ENCODE peak calls at places on chromosomes 16 and 17, in nine cellular contexts. T is CD4-positive, alpha-beta memory T cell; M is activated CD4-positive, alpha-beta T cell treated with anti-CD3 and anti-CD28 coated beads for 24 hours; S is hepatic stellate cell; J is hypothalamus; X is HFF-Myc; F is stimulated activated CD8-positive, alpha-beta memory T cell treated with anti-CD3 and anti-CD28 coated beads, Interleukin-2, amount 100 ng/mL, for 1 hour; G is fibroblast of pulmonary artery; R is posterior cingulate gyrus. A is an unnamed sample.
A peak's percentile ranks its signal among the peaks of the same experiment; 100 is the strongest.

GRCh38 chr17:64783556-64784352 is 121.6 kb upstream of the SMURF2 start:
- DNase-seq in T (no peak), M (no peak), S (no peak), J (no peak), X (no peak), F (no peak), G (no peak), R (no peak), A (no peak)

GRCh38 chr17:74872313-74873035 is at the start of gene FDXR:
- DNase-seq in T (no peak), M (no peak), S (no peak), J (no peak), X (no peak), F (no peak), G (no peak), R (no peak), A (no peak)

GRCh38 chr17:231191-231965 is 49.9 kb upstream of the DOC2B start:
- DNase-seq in T (no peak), M (no peak), S (no peak), J (no peak), X (no peak), F (no peak), G (no peak), R (no peak), A (no peak)

GRCh38 chr16:75120253-75120652 is 3.7 kb upstream of the LDHD start:
- DNase-seq in T (no peak), M (no peak), S (no peak), J (no peak), X (no peak), F (no peak), G (no peak), R (no peak), A (no peak)

GRCh38 chr16:86476956-86477530 is 33.3 kb upstream of the FOXF1 start:
- DNase-seq in T (no peak), M (no peak), S (no peak), J (no peak), X (no peak), F (no peak), G (no peak), R (no peak), A (no peak)

GRCh38 chr17:77127735-77128361 is 12.9 kb upstream of the SEC14L1 start:
- DNase-seq in T (peak; percentile 83), M (peak; percentile 30), S (no peak), J (no peak), X (no peak), F (peak; percentile 45), G (no peak), R (no peak), A (peak; percentile 43)

GRCh38 chr17:80453126-80453979 is 23.1 kb downstream of the NPTX1 start:
- DNase-seq in T (no peak), M (no peak), S (no peak), J (no peak), X (no peak), F (no peak), G (no peak), R (no peak), A (no peak)

GRCh38 chr17:41835800-41836549 is at the start of gene NT5C3B:
- DNase-seq in T (peak; percentile 35), M (peak; percentile 42), S (peak; percentile 94), J (peak; percentile 52), X (no peak), F (peak; percentile 33), G (peak; percentile 40), R (peak; percentile 66), A (peak; percentile 45)

GRCh38 chr16:86519649-86520316 is 9.5 kb downstream of the FOXF1 start:
- DNase-seq in T (peak; percentile 28), M (peak; percentile 22), S (peak; percentile 82), J (no peak), X (no peak), F (peak; percentile 41), G (peak; percentile 62), R (peak; percentile 49), A (peak; percentile 68)

GRCh38 chr16:57873218-57873617 is 70.9 kb upstream of the KIFC3 start:
- DNase-seq in T (no peak), M (no peak), S (no peak), J (no peak), X (no peak), F (no peak), G (no peak), R (no peak), A (no peak)

GRCh38 chr16:14449790-14450463 is 180.1 kb downstream of the PARN start:
- DNase-seq in T (no peak), M (no peak), S (no peak), J (no peak), X (no peak), F (no peak), G (peak; percentile 89), R (no peak), A (no peak)

GRCh38 chr17:31425646-31426045 is 34.2 kb downstream of the RAB11FIP4 start:
- DNase-seq in T (no peak), M (no peak), S (no peak), J (peak; percentile 25), X (no peak), F (no peak), G (no peak), R (peak; percentile 51), A (peak; percentile 59)

GRCh38 chr17:62094175-62094574 is 29.1 kb upstream of the MED13 start:
- DNase-seq in T (no peak), M (no peak), S (no peak), J (no peak), X (no peak), F (no peak), G (no peak), R (no peak), A (no peak)

A was measured in dorsolateral prefrontal cortex.